ENCODE peak calls at places on chromosomes 1 and 21, in four cellular contexts. R is fibroblast of mammary gland, A is EH, D is NCI-H2029. F is an unnamed sample.

GRCh38 chr1:107964397-107965111 is 426 bp downstream of the VAV3 start:
- DNase-seq in A (no peak), D (no peak), R (no peak), F (peak)

GRCh38 chr1:143698016-143698415 is 273.8 kb downstream of the FAM72C start:
- DNase-seq in A (peak), D (no peak), R (peak), F (peak)

GRCh38 chr1:150514913-150515327 is 632 bp upstream of the FALEC start:
- DNase-seq in A (no peak), D (no peak), R (no peak), F (no peak)

GRCh38 chr1:175774921-175775320 is 31.5 kb upstream of the TNR start:
- DNase-seq in D (no peak), A (no peak), R (no peak), F (no peak)

GRCh38 chr1:53553734-53554509 is 94.7 kb downstream of the DMRTB1 start:
- DNase-seq in A (peak), D (no peak), R (no peak), F (peak)

GRCh38 chr21:44815225-44815624 is 2.6 kb downstream of the SUMO3 start:
- DNase-seq in A (no peak), D (no peak), R (no peak), F (no peak)

GRCh38 chr1:7265771-7266371 is 480.6 kb downstream of the CAMTA1 start:
- DNase-seq in R (peak), D (peak), A (peak), F (no peak)

GRCh38 chr21:28975401-28975800 is 17.3 kb downstream of the LTN1 start:
- DNase-seq in A (peak), D (no peak), R (peak), F (no peak)

GRCh38 chr1:204282801-204283200 is 69.0 kb upstream of the GOLT1A start:
- DNase-seq in A (no peak), R (no peak), D (no peak), F (no peak)

GRCh38 chr1:93839756-93840155 is 39.2 kb downstream of the DNTTIP2 start:
- DNase-seq in A (no peak), R (peak), D (no peak), F (no peak)

GRCh38 chr1:145751491-145752021 is 32.3 kb downstream of the CD160 start:
- DNase-seq in D (no peak), R (peak), A (peak), F (no peak)

GRCh38 chr1:228459091-228459993 is 27.8 kb upstream of the RNF187 start:
- DNase-seq in R (peak), A (peak), D (peak), F (peak)

GRCh38 chr1:22208973-22209378 is 66.1 kb upstream of the WNT4 start:
- DNase-seq in A (no peak), R (no peak), D (no peak), F (no peak)

GRCh38 chr1:212669102-212669501 is 30.5 kb downstream of the BATF3 start:
- DNase-seq in R (peak), A (peak), D (no peak), F (no peak)

GRCh38 chr1:21894034-21894881 is 42.9 kb downstream of the HSPG2 start:
- DNase-seq in D (no peak), A (no peak), R (no peak), F (no peak)

GRCh38 chr21:14886001-14886400 is 178.8 kb downstream of the NRIP1 start:
- DNase-seq in D (no peak), R (no peak), A (no peak), F (no peak)

GRCh38 chr1:68065766-68066165 is 15.3 kb upstream of the DIRAS3 start:
- DNase-seq in D (no peak), A (no peak), R (no peak), F (no peak)

GRCh38 chr1:164589961-164590507 is 31.1 kb downstream of the PBX1 start:
- DNase-seq in D (no peak), R (no peak), A (no peak), F (no peak)